ENCODE peak calls at places on chromosomes 12 and 14, in eight cellular contexts. S, O, A, H, D, F, K and X are unnamed samples.

GRCh38 chr12:29752121-29752520 is 31.6 kb downstream of the TMTC1 start:
- DNase-seq in O (no peak), F (no peak), D (no peak), H (no peak), K (no peak), A (no peak), S (no peak), X (no peak)

GRCh38 chr14:51575225-51576111 is 76.2 kb upstream of the FRMD6 start:
- DNase-seq in S (no peak), D (no peak), A (peak), H (no peak), K (no peak), O (no peak), F (peak), X (no peak)

GRCh38 chr12:124548854-124549378 is 18.5 kb downstream of the NCOR2 start:
- DNase-seq in K (no peak), D (peak), S (peak), O (no peak), F (no peak), H (peak), A (peak), X (peak)

GRCh38 chr12:70756118-70756517 is 118.9 kb upstream of the PTPRB start:
- DNase-seq in O (no peak), D (no peak), A (no peak), F (peak), K (no peak), S (peak), H (no peak), X (peak)

GRCh38 chr12:82800185-82800584 is 113.5 kb downstream of the TMTC2 start:
- DNase-seq in K (no peak), H (no peak), S (no peak), D (no peak), A (no peak), O (no peak), F (peak), X (peak)

GRCh38 chr14:61555056-61555838 is 140.1 kb upstream of the HIF1A start:
- DNase-seq in F (peak), K (no peak), O (no peak), D (no peak), H (no peak), S (peak), A (no peak), X (peak)

GRCh38 chr14:81535399-81536124 is 1.9 kb upstream of the SEL1L start:
- DNase-seq in F (no peak), D (no peak), H (no peak), K (no peak), A (no peak), S (no peak), O (no peak), X (no peak)

GRCh38 chr14:33848706-33849454 is 102.0 kb downstream of the EGLN3 start:
- DNase-seq in H (peak), D (peak), S (peak), A (peak), K (peak), F (peak), O (peak), X (peak)

GRCh38 chr12:130787041-130787440 is 52.0 kb downstream of the STX2 start:
- DNase-seq in A (no peak), H (no peak), D (no peak), S (no peak), O (no peak), F (no peak), K (no peak), X (no peak)